ENCODE peak calls at places on chromosomes 12 and 14, in eight cellular contexts. One of them, this sample, is unnamed.
A peak's percentile ranks its signal among the peaks of the same experiment; 100 is the strongest.

GRCh38 chr12:30440826-30441602 is 254.7 kb downstream of the IPO8 start:
- DNase-seq in H9: peak; percentile 58
- DNase-seq in retina: no peak
- DNase-seq in astrocyte of the spinal cord: no peak
- DNase-seq in activated CD4-positive, alpha-beta T cell treated with anti-CD3 and anti-CD28 coated beads, Interleukin-2, amount 50 U/mL, for 1 hour: no peak
- DNase-seq in Daoy: no peak
- DNase-seq in stimulated activated CD4-positive, alpha-beta T cell treated with anti-CD3 and anti-CD28 coated beads, Interleukin-1b, Interleukin-23, amount 100 ng/mL, for 4 hours: no peak
- DNase-seq in EH: peak; percentile 8
- DNase-seq in this sample: peak; percentile 15

GRCh38 chr14:106850913-106851825 is 1324.8 kb downstream of the TMEM121 start:
- DNase-seq in H9: no peak
- DNase-seq in retina: no peak
- DNase-seq in astrocyte of the spinal cord: no peak
- DNase-seq in activated CD4-positive, alpha-beta T cell treated with anti-CD3 and anti-CD28 coated beads, Interleukin-2, amount 50 U/mL, for 1 hour: no peak
- DNase-seq in Daoy: no peak
- DNase-seq in stimulated activated CD4-positive, alpha-beta T cell treated with anti-CD3 and anti-CD28 coated beads, Interleukin-1b, Interleukin-23, amount 100 ng/mL, for 4 hours: no peak
- DNase-seq in EH: no peak
- DNase-seq in this sample: no peak

GRCh38 chr12:124917135-124917840 is 2.8 kb upstream of the UBC start:
- DNase-seq in H9: peak; percentile 100
- DNase-seq in retina: peak; percentile 96
- DNase-seq in astrocyte of the spinal cord: peak; percentile 100
- DNase-seq in activated CD4-positive, alpha-beta T cell treated with anti-CD3 and anti-CD28 coated beads, Interleukin-2, amount 50 U/mL, for 1 hour: peak; percentile 89
- DNase-seq in Daoy: peak; percentile 100
- DNase-seq in stimulated activated CD4-positive, alpha-beta T cell treated with anti-CD3 and anti-CD28 coated beads, Interleukin-1b, Interleukin-23, amount 100 ng/mL, for 4 hours: peak; percentile 71
- DNase-seq in EH: peak; percentile 100
- DNase-seq in this sample: peak; percentile 99

GRCh38 chr12:93569656-93570551 is 2.6 kb upstream of the SOCS2 start:
- DNase-seq in H9: peak; percentile 94
- DNase-seq in retina: peak; percentile 92
- DNase-seq in astrocyte of the spinal cord: peak; percentile 83
- DNase-seq in activated CD4-positive, alpha-beta T cell treated with anti-CD3 and anti-CD28 coated beads, Interleukin-2, amount 50 U/mL, for 1 hour: peak; percentile 70
- DNase-seq in Daoy: peak; percentile 87
- DNase-seq in stimulated activated CD4-positive, alpha-beta T cell treated with anti-CD3 and anti-CD28 coated beads, Interleukin-1b, Interleukin-23, amount 100 ng/mL, for 4 hours: peak; percentile 63
- DNase-seq in EH: peak; percentile 89
- DNase-seq in this sample: peak; percentile 76

GRCh38 chr14:30624132-30624423 is 2.0 kb downstream of the SCFD1 start:
- DNase-seq in H9: no peak
- DNase-seq in retina: no peak
- DNase-seq in astrocyte of the spinal cord: no peak
- DNase-seq in activated CD4-positive, alpha-beta T cell treated with anti-CD3 and anti-CD28 coated beads, Interleukin-2, amount 50 U/mL, for 1 hour: no peak
- DNase-seq in Daoy: no peak
- DNase-seq in stimulated activated CD4-positive, alpha-beta T cell treated with anti-CD3 and anti-CD28 coated beads, Interleukin-1b, Interleukin-23, amount 100 ng/mL, for 4 hours: no peak
- DNase-seq in EH: no peak
- DNase-seq in this sample: no peak

GRCh38 chr12:122142857-122143256 is 31.2 kb downstream of the IL31 start:
- DNase-seq in H9: no peak
- DNase-seq in retina: no peak
- DNase-seq in astrocyte of the spinal cord: no peak
- DNase-seq in activated CD4-positive, alpha-beta T cell treated with anti-CD3 and anti-CD28 coated beads, Interleukin-2, amount 50 U/mL, for 1 hour: no peak
- DNase-seq in Daoy: no peak
- DNase-seq in stimulated activated CD4-positive, alpha-beta T cell treated with anti-CD3 and anti-CD28 coated beads, Interleukin-1b, Interleukin-23, amount 100 ng/mL, for 4 hours: no peak
- DNase-seq in EH: no peak
- DNase-seq in this sample: no peak

GRCh38 chr12:51777457-51777856 is 71.1 kb downstream of the FIGNL2 start:
- DNase-seq in H9: no peak
- DNase-seq in retina: peak; percentile 9
- DNase-seq in astrocyte of the spinal cord: no peak
- DNase-seq in activated CD4-positive, alpha-beta T cell treated with anti-CD3 and anti-CD28 coated beads, Interleukin-2, amount 50 U/mL, for 1 hour: no peak
- DNase-seq in Daoy: no peak
- DNase-seq in stimulated activated CD4-positive, alpha-beta T cell treated with anti-CD3 and anti-CD28 coated beads, Interleukin-1b, Interleukin-23, amount 100 ng/mL, for 4 hours: no peak
- DNase-seq in EH: no peak
- DNase-seq in this sample: no peak

GRCh38 chr12:13784504-13784903 is 196.9 kb downstream of the GRIN2B start:
- DNase-seq in H9: no peak
- DNase-seq in retina: no peak
- DNase-seq in astrocyte of the spinal cord: no peak
- DNase-seq in activated CD4-positive, alpha-beta T cell treated with anti-CD3 and anti-CD28 coated beads, Interleukin-2, amount 50 U/mL, for 1 hour: no peak
- DNase-seq in Daoy: no peak
- DNase-seq in stimulated activated CD4-positive, alpha-beta T cell treated with anti-CD3 and anti-CD28 coated beads, Interleukin-1b, Interleukin-23, amount 100 ng/mL, for 4 hours: no peak
- DNase-seq in EH: peak; percentile 3
- DNase-seq in this sample: no peak

GRCh38 chr14:61280526-61281185 is 482 bp downstream of the TMEM30B start:
- DNase-seq in H9: peak; percentile 65
- DNase-seq in retina: peak; percentile 91
- DNase-seq in astrocyte of the spinal cord: peak; percentile 38
- DNase-seq in activated CD4-positive, alpha-beta T cell treated with anti-CD3 and anti-CD28 coated beads, Interleukin-2, amount 50 U/mL, for 1 hour: peak; percentile 83
- DNase-seq in Daoy: no peak
- DNase-seq in stimulated activated CD4-positive, alpha-beta T cell treated with anti-CD3 and anti-CD28 coated beads, Interleukin-1b, Interleukin-23, amount 100 ng/mL, for 4 hours: peak; percentile 73
- DNase-seq in EH: peak; percentile 36
- DNase-seq in this sample: no peak

GRCh38 chr14:96711559-96712267 is 85.5 kb upstream of the VRK1 start:
- DNase-seq in H9: peak; percentile 65
- DNase-seq in retina: no peak
- DNase-seq in astrocyte of the spinal cord: no peak
- DNase-seq in activated CD4-positive, alpha-beta T cell treated with anti-CD3 and anti-CD28 coated beads, Interleukin-2, amount 50 U/mL, for 1 hour: no peak
- DNase-seq in Daoy: no peak
- DNase-seq in stimulated activated CD4-positive, alpha-beta T cell treated with anti-CD3 and anti-CD28 coated beads, Interleukin-1b, Interleukin-23, amount 100 ng/mL, for 4 hours: no peak
- DNase-seq in EH: no peak
- DNase-seq in this sample: no peak

GRCh38 chr12:131346578-131347344 is 364.1 kb upstream of the SFSWAP start:
- DNase-seq in H9: no peak
- DNase-seq in retina: no peak
- DNase-seq in astrocyte of the spinal cord: no peak
- DNase-seq in activated CD4-positive, alpha-beta T cell treated with anti-CD3 and anti-CD28 coated beads, Interleukin-2, amount 50 U/mL, for 1 hour: no peak
- DNase-seq in Daoy: no peak
- DNase-seq in stimulated activated CD4-positive, alpha-beta T cell treated with anti-CD3 and anti-CD28 coated beads, Interleukin-1b, Interleukin-23, amount 100 ng/mL, for 4 hours: no peak
- DNase-seq in EH: no peak
- DNase-seq in this sample: no peak

GRCh38 chr12:39685854-39686608 is 66.4 kb upstream of the ABCD2 start:
- DNase-seq in H9: no peak
- DNase-seq in retina: no peak
- DNase-seq in astrocyte of the spinal cord: no peak
- DNase-seq in activated CD4-positive, alpha-beta T cell treated with anti-CD3 and anti-CD28 coated beads, Interleukin-2, amount 50 U/mL, for 1 hour: no peak
- DNase-seq in Daoy: no peak
- DNase-seq in stimulated activated CD4-positive, alpha-beta T cell treated with anti-CD3 and anti-CD28 coated beads, Interleukin-1b, Interleukin-23, amount 100 ng/mL, for 4 hours: no peak
- DNase-seq in EH: no peak
- DNase-seq in this sample: no peak

GRCh38 chr14:88551936-88552565 is 2.8 kb downstream of the PTPN21 start:
- DNase-seq in H9: peak; percentile 54
- DNase-seq in retina: no peak
- DNase-seq in astrocyte of the spinal cord: peak; percentile 23
- DNase-seq in activated CD4-positive, alpha-beta T cell treated with anti-CD3 and anti-CD28 coated beads, Interleukin-2, amount 50 U/mL, for 1 hour: no peak
- DNase-seq in Daoy: peak; percentile 19
- DNase-seq in stimulated activated CD4-positive, alpha-beta T cell treated with anti-CD3 and anti-CD28 coated beads, Interleukin-1b, Interleukin-23, amount 100 ng/mL, for 4 hours: no peak
- DNase-seq in EH: peak; percentile 37
- DNase-seq in this sample: peak; percentile 22

GRCh38 chr14:81211844-81212243 is 8.9 kb downstream of the GTF2A1 start:
- DNase-seq in H9: no peak
- DNase-seq in retina: no peak
- DNase-seq in astrocyte of the spinal cord: peak; percentile 22
- DNase-seq in activated CD4-positive, alpha-beta T cell treated with anti-CD3 and anti-CD28 coated beads, Interleukin-2, amount 50 U/mL, for 1 hour: peak; percentile 30
- DNase-seq in Daoy: no peak
- DNase-seq in stimulated activated CD4-positive, alpha-beta T cell treated with anti-CD3 and anti-CD28 coated beads, Interleukin-1b, Interleukin-23, amount 100 ng/mL, for 4 hours: peak; percentile 7
- DNase-seq in EH: peak; percentile 37
- DNase-seq in this sample: peak; percentile 7

GRCh38 chr12:104154286-104154685 is 16.3 kb upstream of the NFYB start:
- DNase-seq in H9: no peak
- DNase-seq in retina: no peak
- DNase-seq in astrocyte of the spinal cord: no peak
- DNase-seq in activated CD4-positive, alpha-beta T cell treated with anti-CD3 and anti-CD28 coated beads, Interleukin-2, amount 50 U/mL, for 1 hour: no peak
- DNase-seq in Daoy: no peak
- DNase-seq in stimulated activated CD4-positive, alpha-beta T cell treated with anti-CD3 and anti-CD28 coated beads, Interleukin-1b, Interleukin-23, amount 100 ng/mL, for 4 hours: no peak
- DNase-seq in EH: no peak
- DNase-seq in this sample: no peak

GRCh38 chr12:45407188-45407850 is 191.4 kb downstream of the ANO6 start:
- DNase-seq in H9: no peak
- DNase-seq in retina: no peak
- DNase-seq in astrocyte of the spinal cord: no peak
- DNase-seq in activated CD4-positive, alpha-beta T cell treated with anti-CD3 and anti-CD28 coated beads, Interleukin-2, amount 50 U/mL, for 1 hour: no peak
- DNase-seq in Daoy: peak; percentile 7
- DNase-seq in stimulated activated CD4-positive, alpha-beta T cell treated with anti-CD3 and anti-CD28 coated beads, Interleukin-1b, Interleukin-23, amount 100 ng/mL, for 4 hours: no peak
- DNase-seq in EH: no peak
- DNase-seq in this sample: no peak

GRCh38 chr14:100882026-100882967 is 21.2 kb downstream of the RTL1 start:
- DNase-seq in H9: no peak
- DNase-seq in retina: no peak
- DNase-seq in astrocyte of the spinal cord: no peak
- DNase-seq in activated CD4-positive, alpha-beta T cell treated with anti-CD3 and anti-CD28 coated beads, Interleukin-2, amount 50 U/mL, for 1 hour: no peak
- DNase-seq in Daoy: no peak
- DNase-seq in stimulated activated CD4-positive, alpha-beta T cell treated with anti-CD3 and anti-CD28 coated beads, Interleukin-1b, Interleukin-23, amount 100 ng/mL, for 4 hours: no peak
- DNase-seq in EH: no peak
- DNase-seq in this sample: no peak

GRCh38 chr14:94787655-94788054 is 17.7 kb upstream of the GSC start:
- DNase-seq in H9: no peak
- DNase-seq in retina: no peak
- DNase-seq in astrocyte of the spinal cord: no peak
- DNase-seq in activated CD4-positive, alpha-beta T cell treated with anti-CD3 and anti-CD28 coated beads, Interleukin-2, amount 50 U/mL, for 1 hour: no peak
- DNase-seq in Daoy: no peak
- DNase-seq in stimulated activated CD4-positive, alpha-beta T cell treated with anti-CD3 and anti-CD28 coated beads, Interleukin-1b, Interleukin-23, amount 100 ng/mL, for 4 hours: no peak
- DNase-seq in EH: no peak
- DNase-seq in this sample: no peak

GRCh38 chr12:74539261-74539660 is 1.6 kb downstream of the ATXN7L3B start:
- DNase-seq in H9: no peak
- DNase-seq in retina: no peak
- DNase-seq in astrocyte of the spinal cord: no peak
- DNase-seq in activated CD4-positive, alpha-beta T cell treated with anti-CD3 and anti-CD28 coated beads, Interleukin-2, amount 50 U/mL, for 1 hour: no peak
- DNase-seq in Daoy: peak; percentile 6
- DNase-seq in stimulated activated CD4-positive, alpha-beta T cell treated with anti-CD3 and anti-CD28 coated beads, Interleukin-1b, Interleukin-23, amount 100 ng/mL, for 4 hours: no peak
- DNase-seq in EH: peak; percentile 3
- DNase-seq in this sample: peak; percentile 14

GRCh38 chr12:88342434-88342833 is 200.3 kb downstream of the TMTC3 start:
- DNase-seq in H9: no peak
- DNase-seq in retina: no peak
- DNase-seq in astrocyte of the spinal cord: no peak
- DNase-seq in activated CD4-positive, alpha-beta T cell treated with anti-CD3 and anti-CD28 coated beads, Interleukin-2, amount 50 U/mL, for 1 hour: no peak
- DNase-seq in Daoy: no peak
- DNase-seq in stimulated activated CD4-positive, alpha-beta T cell treated with anti-CD3 and anti-CD28 coated beads, Interleukin-1b, Interleukin-23, amount 100 ng/mL, for 4 hours: no peak
- DNase-seq in EH: no peak
- DNase-seq in this sample: no peak

GRCh38 chr14:92492261-92492660 is 21.3 kb upstream of the RIN3 start:
- DNase-seq in H9: no peak
- DNase-seq in retina: no peak
- DNase-seq in astrocyte of the spinal cord: no peak
- DNase-seq in activated CD4-positive, alpha-beta T cell treated with anti-CD3 and anti-CD28 coated beads, Interleukin-2, amount 50 U/mL, for 1 hour: no peak
- DNase-seq in Daoy: no peak
- DNase-seq in stimulated activated CD4-positive, alpha-beta T cell treated with anti-CD3 and anti-CD28 coated beads, Interleukin-1b, Interleukin-23, amount 100 ng/mL, for 4 hours: no peak
- DNase-seq in EH: no peak
- DNase-seq in this sample: no peak

GRCh38 chr12:116984098-116984497 is 73.3 kb downstream of the FBXW8 start:
- DNase-seq in H9: no peak
- DNase-seq in retina: no peak
- DNase-seq in astrocyte of the spinal cord: no peak
- DNase-seq in activated CD4-positive, alpha-beta T cell treated with anti-CD3 and anti-CD28 coated beads, Interleukin-2, amount 50 U/mL, for 1 hour: no peak
- DNase-seq in Daoy: no peak
- DNase-seq in stimulated activated CD4-positive, alpha-beta T cell treated with anti-CD3 and anti-CD28 coated beads, Interleukin-1b, Interleukin-23, amount 100 ng/mL, for 4 hours: no peak
- DNase-seq in EH: no peak
- DNase-seq in this sample: no peak

GRCh38 chr12:84033162-84033561 is 879.4 kb downstream of the SLC6A15 start:
- DNase-seq in H9: no peak
- DNase-seq in retina: no peak
- DNase-seq in astrocyte of the spinal cord: no peak
- DNase-seq in activated CD4-positive, alpha-beta T cell treated with anti-CD3 and anti-CD28 coated beads, Interleukin-2, amount 50 U/mL, for 1 hour: no peak
- DNase-seq in Daoy: no peak
- DNase-seq in stimulated activated CD4-positive, alpha-beta T cell treated with anti-CD3 and anti-CD28 coated beads, Interleukin-1b, Interleukin-23, amount 100 ng/mL, for 4 hours: no peak
- DNase-seq in EH: no peak
- DNase-seq in this sample: no peak

GRCh38 chr12:9112076-9112853 is 3.5 kb downstream of the A2M start:
- DNase-seq in H9: no peak
- DNase-seq in retina: no peak
- DNase-seq in astrocyte of the spinal cord: no peak
- DNase-seq in activated CD4-positive, alpha-beta T cell treated with anti-CD3 and anti-CD28 coated beads, Interleukin-2, amount 50 U/mL, for 1 hour: no peak
- DNase-seq in Daoy: no peak
- DNase-seq in stimulated activated CD4-positive, alpha-beta T cell treated with anti-CD3 and anti-CD28 coated beads, Interleukin-1b, Interleukin-23, amount 100 ng/mL, for 4 hours: no peak
- DNase-seq in EH: no peak
- DNase-seq in this sample: no peak

GRCh38 chr12:70698345-70698744 is 61.1 kb upstream of the PTPRB start:
- DNase-seq in H9: no peak
- DNase-seq in retina: no peak
- DNase-seq in astrocyte of the spinal cord: no peak
- DNase-seq in activated CD4-positive, alpha-beta T cell treated with anti-CD3 and anti-CD28 coated beads, Interleukin-2, amount 50 U/mL, for 1 hour: no peak
- DNase-seq in Daoy: no peak
- DNase-seq in stimulated activated CD4-positive, alpha-beta T cell treated with anti-CD3 and anti-CD28 coated beads, Interleukin-1b, Interleukin-23, amount 100 ng/mL, for 4 hours: no peak
- DNase-seq in EH: no peak
- DNase-seq in this sample: no peak

GRCh38 chr12:26566670-26567069 is 266.3 kb downstream of the ITPR2 start:
- DNase-seq in H9: no peak
- DNase-seq in retina: no peak
- DNase-seq in astrocyte of the spinal cord: no peak
- DNase-seq in activated CD4-positive, alpha-beta T cell treated with anti-CD3 and anti-CD28 coated beads, Interleukin-2, amount 50 U/mL, for 1 hour: no peak
- DNase-seq in Daoy: no peak
- DNase-seq in stimulated activated CD4-positive, alpha-beta T cell treated with anti-CD3 and anti-CD28 coated beads, Interleukin-1b, Interleukin-23, amount 100 ng/mL, for 4 hours: no peak
- DNase-seq in EH: peak; percentile 12
- DNase-seq in this sample: no peak

GRCh38 chr12:103751600-103751999 is 89.4 kb downstream of the NT5DC3 start:
- DNase-seq in H9: no peak
- DNase-seq in retina: no peak
- DNase-seq in astrocyte of the spinal cord: no peak
- DNase-seq in activated CD4-positive, alpha-beta T cell treated with anti-CD3 and anti-CD28 coated beads, Interleukin-2, amount 50 U/mL, for 1 hour: no peak
- DNase-seq in Daoy: no peak
- DNase-seq in stimulated activated CD4-positive, alpha-beta T cell treated with anti-CD3 and anti-CD28 coated beads, Interleukin-1b, Interleukin-23, amount 100 ng/mL, for 4 hours: no peak
- DNase-seq in EH: no peak
- DNase-seq in this sample: no peak

GRCh38 chr14:56085471-56085870 is 32.7 kb upstream of the PELI2 start:
- DNase-seq in H9: no peak
- DNase-seq in retina: no peak
- DNase-seq in astrocyte of the spinal cord: no peak
- DNase-seq in activated CD4-positive, alpha-beta T cell treated with anti-CD3 and anti-CD28 coated beads, Interleukin-2, amount 50 U/mL, for 1 hour: no peak
- DNase-seq in Daoy: no peak
- DNase-seq in stimulated activated CD4-positive, alpha-beta T cell treated with anti-CD3 and anti-CD28 coated beads, Interleukin-1b, Interleukin-23, amount 100 ng/mL, for 4 hours: no peak
- DNase-seq in EH: no peak
- DNase-seq in this sample: no peak

GRCh38 chr12:109836916-109837315 is 3.7 kb upstream of the TRPV4 start:
- DNase-seq in H9: no peak
- DNase-seq in retina: no peak
- DNase-seq in astrocyte of the spinal cord: peak; percentile 6
- DNase-seq in activated CD4-positive, alpha-beta T cell treated with anti-CD3 and anti-CD28 coated beads, Interleukin-2, amount 50 U/mL, for 1 hour: no peak
- DNase-seq in Daoy: peak; percentile 58
- DNase-seq in stimulated activated CD4-positive, alpha-beta T cell treated with anti-CD3 and anti-CD28 coated beads, Interleukin-1b, Interleukin-23, amount 100 ng/mL, for 4 hours: no peak
- DNase-seq in EH: peak; percentile 50
- DNase-seq in this sample: no peak

GRCh38 chr12:121789233-121789781 is 4.2 kb downstream of the RHOF start:
- DNase-seq in H9: no peak
- DNase-seq in retina: no peak
- DNase-seq in astrocyte of the spinal cord: no peak
- DNase-seq in activated CD4-positive, alpha-beta T cell treated with anti-CD3 and anti-CD28 coated beads, Interleukin-2, amount 50 U/mL, for 1 hour: no peak
- DNase-seq in Daoy: no peak
- DNase-seq in stimulated activated CD4-positive, alpha-beta T cell treated with anti-CD3 and anti-CD28 coated beads, Interleukin-1b, Interleukin-23, amount 100 ng/mL, for 4 hours: no peak
- DNase-seq in EH: no peak
- DNase-seq in this sample: no peak

GRCh38 chr14:101603096-101603495 is 41.8 kb downstream of the DIO3 start:
- DNase-seq in H9: no peak
- DNase-seq in retina: no peak
- DNase-seq in astrocyte of the spinal cord: no peak
- DNase-seq in activated CD4-positive, alpha-beta T cell treated with anti-CD3 and anti-CD28 coated beads, Interleukin-2, amount 50 U/mL, for 1 hour: no peak
- DNase-seq in Daoy: no peak
- DNase-seq in stimulated activated CD4-positive, alpha-beta T cell treated with anti-CD3 and anti-CD28 coated beads, Interleukin-1b, Interleukin-23, amount 100 ng/mL, for 4 hours: no peak
- DNase-seq in EH: no peak
- DNase-seq in this sample: no peak

GRCh38 chr14:35257809-35258208 is 34.4 kb upstream of the PSMA6 start:
- DNase-seq in H9: no peak
- DNase-seq in retina: no peak
- DNase-seq in astrocyte of the spinal cord: no peak
- DNase-seq in activated CD4-positive, alpha-beta T cell treated with anti-CD3 and anti-CD28 coated beads, Interleukin-2, amount 50 U/mL, for 1 hour: no peak
- DNase-seq in Daoy: no peak
- DNase-seq in stimulated activated CD4-positive, alpha-beta T cell treated with anti-CD3 and anti-CD28 coated beads, Interleukin-1b, Interleukin-23, amount 100 ng/mL, for 4 hours: no peak
- DNase-seq in EH: peak; percentile 13
- DNase-seq in this sample: peak; percentile 3

GRCh38 chr14:96754162-96754844 is 42.9 kb upstream of the VRK1 start:
- DNase-seq in H9: no peak
- DNase-seq in retina: no peak
- DNase-seq in astrocyte of the spinal cord: no peak
- DNase-seq in activated CD4-positive, alpha-beta T cell treated with anti-CD3 and anti-CD28 coated beads, Interleukin-2, amount 50 U/mL, for 1 hour: no peak
- DNase-seq in Daoy: peak; percentile 78
- DNase-seq in stimulated activated CD4-positive, alpha-beta T cell treated with anti-CD3 and anti-CD28 coated beads, Interleukin-1b, Interleukin-23, amount 100 ng/mL, for 4 hours: no peak
- DNase-seq in EH: peak; percentile 8
- DNase-seq in this sample: peak; percentile 41

GRCh38 chr14:31718585-31718984 is 157.4 kb downstream of the NUBPL start:
- DNase-seq in H9: no peak
- DNase-seq in retina: no peak
- DNase-seq in astrocyte of the spinal cord: no peak
- DNase-seq in activated CD4-positive, alpha-beta T cell treated with anti-CD3 and anti-CD28 coated beads, Interleukin-2, amount 50 U/mL, for 1 hour: no peak
- DNase-seq in Daoy: no peak
- DNase-seq in stimulated activated CD4-positive, alpha-beta T cell treated with anti-CD3 and anti-CD28 coated beads, Interleukin-1b, Interleukin-23, amount 100 ng/mL, for 4 hours: no peak
- DNase-seq in EH: no peak
- DNase-seq in this sample: no peak